ENCODE peak calls at places on chromosomes 2 and 18, in nine cellular contexts. V is body of pancreas, G is smooth muscle cell of the brain vasculature, F is nephron progenitor cell, T is Caki2, D is ureter, L is cardiac muscle cell, B is A549, K is NCI-H774. I is an unnamed sample.
A peak's percentile ranks its signal among the peaks of the same experiment; 100 is the strongest.

GRCh38 chr2:120786559-120786960 is 50.9 kb downstream of the GLI2 start:
- DNase-seq in V (no peak), T (no peak), F (no peak), G (no peak), B (no peak), L (no peak), D (no peak), K (no peak), I (no peak)

GRCh38 chr2:232088771-232089170 is 127.3 kb downstream of the DIS3L2 start:
- DNase-seq in D (no peak), V (no peak), L (no peak), G (no peak), B (no peak), K (no peak), F (no peak), T (no peak), I (peak; percentile 7)

GRCh38 chr2:185381631-185382030 is 357.0 kb upstream of the FSIP2 start:
- DNase-seq in D (no peak), V (no peak), K (no peak), B (no peak), L (no peak), F (no peak), G (no peak), T (no peak), I (no peak)

GRCh38 chr2:111701798-111702118 is 182.2 kb downstream of the ANAPC1 start:
- DNase-seq in B (no peak), D (peak; percentile 35), F (no peak), G (no peak), T (no peak), L (no peak), V (no peak), K (no peak), I (no peak)

GRCh38 chr18:37393945-37394609 is 171.5 kb downstream of the CELF4 start:
- DNase-seq in D (peak; percentile 69), T (peak; percentile 87), G (no peak), K (peak; percentile 87), V (peak; percentile 69), F (peak; percentile 96), B (peak; percentile 10), L (peak; percentile 85), I (peak; percentile 89)

GRCh38 chr2:66869076-66869475 is 434.2 kb downstream of the MEIS1 start:
- DNase-seq in F (no peak), D (no peak), K (no peak), V (no peak), L (no peak), T (no peak), B (no peak), G (no peak), I (no peak)

GRCh38 chr2:229795058-229795457 is 80.7 kb upstream of the DNER start:
- DNase-seq in F (no peak), V (no peak), K (no peak), L (no peak), T (no peak), B (no peak), G (no peak), D (no peak), I (no peak)

GRCh38 chr2:240579771-240580614 is 6.5 kb upstream of the CAPN10 start:
- DNase-seq in K (no peak), D (peak; percentile 78), B (peak; percentile 82), T (peak; percentile 62), F (no peak), L (no peak), G (no peak), V (peak; percentile 85), I (peak; percentile 66)

GRCh38 chr2:233801357-233802131 is 23.4 kb downstream of the MROH2A start:
- DNase-seq in B (no peak), L (no peak), F (no peak), T (no peak), K (no peak), V (no peak), D (no peak), G (no peak), I (peak; percentile 6)

GRCh38 chr18:45197526-45197970 is 417.7 kb upstream of the SLC14A2 start:
- DNase-seq in B (peak; percentile 1), G (no peak), D (no peak), V (no peak), L (no peak), K (no peak), F (no peak), T (peak; percentile 45), I (no peak)

GRCh38 chr2:10006248-10007147 is 36.9 kb upstream of the KLF11 start:
- DNase-seq in F (peak; percentile 30), B (no peak), K (peak; percentile 45), D (no peak), L (no peak), G (no peak), V (peak; percentile 90), T (peak; percentile 58), I (no peak)

GRCh38 chr18:13256444-13257305 is 38.1 kb downstream of the LDLRAD4 start:
- DNase-seq in D (peak; percentile 3), K (no peak), F (no peak), V (no peak), B (no peak), T (no peak), G (no peak), L (no peak), I (no peak)

GRCh38 chr2:138814123-138814883 is 34.1 kb upstream of the NXPH2 start:
- DNase-seq in B (peak; percentile 18), F (no peak), D (no peak), T (no peak), G (no peak), K (no peak), L (no peak), V (peak; percentile 12), I (no peak)

GRCh38 chr2:16031848-16032159 is 91.5 kb downstream of the MYCN start:
- DNase-seq in L (no peak), D (no peak), K (peak; percentile 4), T (no peak), G (no peak), B (no peak), V (no peak), F (no peak), I (no peak)

GRCh38 chr2:234393352-234393751 is 103.5 kb downstream of the ARL4C start:
- DNase-seq in B (no peak), T (no peak), V (no peak), G (no peak), D (no peak), L (no peak), F (no peak), K (no peak), I (no peak)

GRCh38 chr2:25372405-25373268 is 30.9 kb upstream of the DNMT3A start:
- DNase-seq in K (no peak), L (no peak), D (no peak), B (no peak), V (no peak), G (no peak), T (no peak), F (no peak), I (no peak)

GRCh38 chr2:46749042-46749461 is 166.6 kb downstream of the MCFD2 start:
- DNase-seq in V (peak; percentile 13), D (no peak), G (peak; percentile 47), T (peak; percentile 82), F (no peak), K (no peak), L (no peak), B (peak; percentile 83), I (peak; percentile 14)

GRCh38 chr18:78021196-78021595 is 771.5 kb downstream of the GALR1 start:
- DNase-seq in D (no peak), B (no peak), L (peak; percentile 2), T (no peak), V (no peak), F (no peak), K (no peak), G (no peak), I (peak; percentile 6)

GRCh38 chr2:184004289-184004944 is 593.9 kb upstream of the ZNF804A start:
- DNase-seq in D (no peak), T (no peak), F (no peak), L (peak; percentile 22), G (no peak), B (no peak), K (no peak), V (no peak), I (no peak)

I was measured in K562.